ENCODE peak calls at places on chromosomes 1 and 21, in nine cellular contexts. One of them, this sample, is unnamed.

GRCh38 chr1:21494196-21494595 is 15.0 kb upstream of the ALPL start:
- DNase-seq in astrocyte: no peak
- DNase-seq in adrenal gland: no peak
- DNase-seq in uterus: no peak
- DNase-seq in left ventricle myocardium inferior: no peak
- DNase-seq in HL-60: no peak
- DNase-seq in tibial nerve: no peak
- DNase-seq in AG04449: no peak
- DNase-seq in A549: no peak
- DNase-seq in this sample: no peak

GRCh38 chr1:34845131-34845901 is 14.2 kb downstream of the SMIM12 start:
- DNase-seq in A549: no peak
- DNase-seq in HL-60: no peak
- DNase-seq in uterus: no peak
- DNase-seq in astrocyte: no peak
- DNase-seq in left ventricle myocardium inferior: no peak
- DNase-seq in AG04449: no peak
- DNase-seq in adrenal gland: no peak
- DNase-seq in tibial nerve: no peak
- DNase-seq in this sample: no peak

GRCh38 chr21:42653492-42654061 is at the start of gene PDE9A:
- DNase-seq in AG04449: no peak
- DNase-seq in left ventricle myocardium inferior: no peak
- DNase-seq in HL-60: no peak
- DNase-seq in uterus: peak
- DNase-seq in tibial nerve: no peak
- DNase-seq in A549: no peak
- DNase-seq in astrocyte: no peak
- DNase-seq in adrenal gland: peak
- DNase-seq in this sample: peak

GRCh38 chr21:45655071-45655470 is 11.5 kb downstream of the PCBP3 start:
- DNase-seq in A549: no peak
- DNase-seq in uterus: no peak
- DNase-seq in adrenal gland: no peak
- DNase-seq in tibial nerve: no peak
- DNase-seq in left ventricle myocardium inferior: no peak
- DNase-seq in HL-60: no peak
- DNase-seq in AG04449: no peak
- DNase-seq in astrocyte: peak
- DNase-seq in this sample: no peak

GRCh38 chr1:193479187-193479586 is 292.8 kb upstream of the B3GALT2 start:
- DNase-seq in HL-60: peak
- DNase-seq in A549: no peak
- DNase-seq in tibial nerve: no peak
- DNase-seq in AG04449: no peak
- DNase-seq in left ventricle myocardium inferior: no peak
- DNase-seq in astrocyte: no peak
- DNase-seq in adrenal gland: no peak
- DNase-seq in uterus: no peak
- DNase-seq in this sample: peak

GRCh38 chr1:37930246-37931142 is 16.4 kb downstream of the INPP5B start:
- DNase-seq in HL-60: peak
- DNase-seq in A549: no peak
- DNase-seq in adrenal gland: no peak
- DNase-seq in left ventricle myocardium inferior: peak
- DNase-seq in uterus: no peak
- DNase-seq in AG04449: no peak
- DNase-seq in astrocyte: no peak
- DNase-seq in tibial nerve: no peak
- DNase-seq in this sample: no peak

GRCh38 chr1:196723325-196724185 is 51.1 kb upstream of the CFHR3 start:
- DNase-seq in astrocyte: no peak
- DNase-seq in adrenal gland: no peak
- DNase-seq in AG04449: no peak
- DNase-seq in tibial nerve: peak
- DNase-seq in A549: peak
- DNase-seq in left ventricle myocardium inferior: no peak
- DNase-seq in HL-60: peak
- DNase-seq in uterus: no peak
- DNase-seq in this sample: peak

GRCh38 chr1:209728466-209728865 is 23.8 kb downstream of the HSD11B1 start:
- DNase-seq in HL-60: no peak
- DNase-seq in adrenal gland: no peak
- DNase-seq in uterus: no peak
- DNase-seq in tibial nerve: no peak
- DNase-seq in AG04449: no peak
- DNase-seq in astrocyte: no peak
- DNase-seq in left ventricle myocardium inferior: peak
- DNase-seq in A549: no peak
- DNase-seq in this sample: no peak

GRCh38 chr1:112540395-112540794 is 31.6 kb downstream of the WNT2B start:
- DNase-seq in A549: no peak
- DNase-seq in left ventricle myocardium inferior: no peak
- DNase-seq in AG04449: no peak
- DNase-seq in HL-60: no peak
- DNase-seq in adrenal gland: no peak
- DNase-seq in tibial nerve: no peak
- DNase-seq in astrocyte: peak
- DNase-seq in uterus: no peak
- DNase-seq in this sample: no peak

GRCh38 chr1:218943371-218943770 is 230.3 kb upstream of the LYPLAL1 start:
- DNase-seq in HL-60: no peak
- DNase-seq in AG04449: no peak
- DNase-seq in uterus: no peak
- DNase-seq in left ventricle myocardium inferior: no peak
- DNase-seq in astrocyte: no peak
- DNase-seq in A549: no peak
- DNase-seq in adrenal gland: no peak
- DNase-seq in tibial nerve: no peak
- DNase-seq in this sample: no peak

GRCh38 chr1:117636637-117637425 is 31.0 kb downstream of the TENT5C start:
- DNase-seq in astrocyte: no peak
- DNase-seq in A549: no peak
- DNase-seq in tibial nerve: no peak
- DNase-seq in uterus: no peak
- DNase-seq in adrenal gland: no peak
- DNase-seq in AG04449: no peak
- DNase-seq in HL-60: no peak
- DNase-seq in left ventricle myocardium inferior: no peak
- DNase-seq in this sample: no peak

GRCh38 chr21:45363921-45364463 is 41.0 kb upstream of the COL18A1 start:
- DNase-seq in adrenal gland: peak
- DNase-seq in AG04449: peak
- DNase-seq in A549: peak
- DNase-seq in left ventricle myocardium inferior: peak
- DNase-seq in astrocyte: peak
- DNase-seq in tibial nerve: peak
- DNase-seq in uterus: peak
- DNase-seq in HL-60: peak
- DNase-seq in this sample: peak

GRCh38 chr1:93629101-93630059 is 52.3 kb downstream of the BCAR3 start:
- DNase-seq in astrocyte: peak
- DNase-seq in adrenal gland: peak
- DNase-seq in uterus: peak
- DNase-seq in tibial nerve: peak
- DNase-seq in AG04449: no peak
- DNase-seq in HL-60: peak
- DNase-seq in left ventricle myocardium inferior: no peak
- DNase-seq in A549: peak
- DNase-seq in this sample: peak

DNA sequence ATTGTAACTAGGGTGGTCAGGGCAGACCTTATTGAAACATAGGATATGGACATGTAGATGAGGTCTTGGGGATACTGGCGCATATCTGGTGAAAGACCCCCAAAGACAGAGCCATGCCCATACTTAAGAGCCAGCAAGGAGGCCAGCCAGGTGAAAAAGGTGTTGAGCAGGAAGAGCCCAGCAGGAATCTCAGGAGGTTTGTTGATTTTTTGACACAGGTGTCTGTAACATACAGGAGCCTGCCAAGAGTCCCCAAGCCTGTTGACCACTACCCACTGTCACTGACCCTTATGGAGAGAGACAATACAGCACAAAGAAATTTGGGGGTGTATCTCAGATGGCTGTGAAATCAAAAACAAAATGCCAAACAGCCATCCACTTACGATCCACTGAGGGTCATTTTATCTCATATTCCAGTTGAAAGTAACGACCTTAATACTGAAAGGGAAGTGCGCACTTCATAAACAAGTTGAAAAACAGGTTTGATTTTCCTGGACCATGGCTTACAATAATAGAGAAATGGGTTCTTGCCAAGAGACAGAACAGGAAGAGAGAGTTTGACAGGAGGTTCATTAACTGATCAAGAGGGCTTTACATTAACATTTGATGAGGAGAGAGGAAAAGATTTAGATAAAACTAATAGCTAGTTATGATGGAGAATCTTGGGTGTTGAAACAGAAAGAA is 163.6 kb downstream of the GLUL start:
- DNase-seq in HL-60: no peak
- DNase-seq in astrocyte: no peak
- DNase-seq in AG04449: no peak
- DNase-seq in left ventricle myocardium inferior: no peak
- DNase-seq in tibial nerve: no peak
- DNase-seq in adrenal gland: no peak
- DNase-seq in A549: no peak
- DNase-seq in uterus: no peak
- DNase-seq in this sample: peak
- H3K4me3 ChIP-seq in HL-60: no peak
- H3K4me3 ChIP-seq in astrocyte: no peak
- H3K4me3 ChIP-seq in AG04449: no peak
- H3K4me3 ChIP-seq in left ventricle myocardium inferior: no peak
- H3K4me3 ChIP-seq in tibial nerve: no peak
- H3K4me3 ChIP-seq in adrenal gland: no peak
- H3K4me3 ChIP-seq in A549: no peak
- H3K4me3 ChIP-seq in uterus: no peak
- H3K4me3 ChIP-seq in this sample: no peak

DNA sequence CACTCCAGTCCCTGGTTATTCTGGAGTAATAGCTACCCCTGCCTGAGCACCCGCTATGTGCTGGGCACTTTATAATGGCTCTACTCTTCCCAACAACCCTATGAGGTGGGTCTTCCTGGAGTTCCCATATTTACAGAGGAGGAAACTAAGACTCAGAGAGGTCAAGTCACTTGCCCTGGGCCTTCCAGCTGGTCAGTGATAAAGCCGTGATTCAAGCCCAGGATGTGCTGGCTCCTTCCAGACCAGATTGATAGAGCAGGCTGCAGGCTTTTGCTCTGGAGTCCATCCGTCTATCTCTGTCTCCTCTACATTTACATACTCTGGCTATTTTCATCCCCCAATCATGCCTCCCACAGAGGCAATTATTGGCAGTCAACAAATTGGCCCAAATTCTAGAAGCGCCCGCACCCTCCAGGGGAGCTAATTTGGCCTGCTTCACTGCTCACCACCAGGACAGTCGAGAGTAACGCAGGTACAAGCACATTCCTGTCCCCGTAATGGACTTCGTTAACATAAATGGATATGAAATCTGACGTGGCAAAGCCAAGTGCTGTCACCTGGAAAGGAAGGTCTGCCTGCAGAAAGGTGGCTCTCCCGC is 39.8 kb upstream of the SELENON start:
- DNase-seq in tibial nerve: no peak
- DNase-seq in adrenal gland: no peak
- DNase-seq in HL-60: no peak
- DNase-seq in A549: no peak
- DNase-seq in uterus: no peak
- DNase-seq in left ventricle myocardium inferior: no peak
- DNase-seq in astrocyte: no peak
- DNase-seq in AG04449: no peak
- DNase-seq in this sample: no peak
- H3K4me3 ChIP-seq in tibial nerve: no peak
- H3K4me3 ChIP-seq in adrenal gland: no peak
- H3K4me3 ChIP-seq in HL-60: no peak
- H3K4me3 ChIP-seq in A549: no peak
- H3K4me3 ChIP-seq in uterus: no peak
- H3K4me3 ChIP-seq in left ventricle myocardium inferior: no peak
- H3K4me3 ChIP-seq in astrocyte: no peak
- H3K4me3 ChIP-seq in AG04449: no peak
- H3K4me3 ChIP-seq in this sample: no peak

GRCh38 chr1:109371271-109371739 is 26.4 kb downstream of the SORT1 start:
- DNase-seq in AG04449: no peak
- DNase-seq in left ventricle myocardium inferior: no peak
- DNase-seq in adrenal gland: no peak
- DNase-seq in tibial nerve: peak
- DNase-seq in astrocyte: peak
- DNase-seq in A549: no peak
- DNase-seq in uterus: peak
- DNase-seq in HL-60: peak
- DNase-seq in this sample: no peak
- H3K4me3 ChIP-seq in AG04449: peak
- H3K4me3 ChIP-seq in left ventricle myocardium inferior: peak
- H3K4me3 ChIP-seq in adrenal gland: no peak
- H3K4me3 ChIP-seq in tibial nerve: no peak
- H3K4me3 ChIP-seq in astrocyte: peak
- H3K4me3 ChIP-seq in A549: no peak
- H3K4me3 ChIP-seq in uterus: peak
- H3K4me3 ChIP-seq in HL-60: no peak
- H3K4me3 ChIP-seq in this sample: no peak

GRCh38 chr1:56819393-56819899 is at the start of gene FYB2:
- DNase-seq in adrenal gland: no peak
- DNase-seq in HL-60: no peak
- DNase-seq in tibial nerve: no peak
- DNase-seq in uterus: no peak
- DNase-seq in astrocyte: no peak
- DNase-seq in A549: no peak
- DNase-seq in AG04449: no peak
- DNase-seq in left ventricle myocardium inferior: peak
- DNase-seq in this sample: peak

GRCh38 chr1:56817716-56818463 is 1.3 kb downstream of the FYB2 start:
- DNase-seq in left ventricle myocardium inferior: no peak
- DNase-seq in uterus: no peak
- DNase-seq in tibial nerve: no peak
- DNase-seq in AG04449: no peak
- DNase-seq in adrenal gland: no peak
- DNase-seq in A549: no peak
- DNase-seq in astrocyte: no peak
- DNase-seq in HL-60: no peak
- DNase-seq in this sample: no peak

GRCh38 chr1:56814205-56814604 is 5.0 kb downstream of the FYB2 start:
- DNase-seq in uterus: no peak
- DNase-seq in adrenal gland: no peak
- DNase-seq in A549: no peak
- DNase-seq in HL-60: no peak
- DNase-seq in left ventricle myocardium inferior: no peak
- DNase-seq in astrocyte: no peak
- DNase-seq in tibial nerve: no peak
- DNase-seq in AG04449: no peak
- DNase-seq in this sample: no peak

GRCh38 chr1:56816264-56816663 is 2.9 kb downstream of the FYB2 start:
- DNase-seq in A549: no peak
- DNase-seq in HL-60: no peak
- DNase-seq in left ventricle myocardium inferior: no peak
- DNase-seq in astrocyte: no peak
- DNase-seq in AG04449: no peak
- DNase-seq in uterus: no peak
- DNase-seq in adrenal gland: no peak
- DNase-seq in tibial nerve: no peak
- DNase-seq in this sample: no peak

DNA sequence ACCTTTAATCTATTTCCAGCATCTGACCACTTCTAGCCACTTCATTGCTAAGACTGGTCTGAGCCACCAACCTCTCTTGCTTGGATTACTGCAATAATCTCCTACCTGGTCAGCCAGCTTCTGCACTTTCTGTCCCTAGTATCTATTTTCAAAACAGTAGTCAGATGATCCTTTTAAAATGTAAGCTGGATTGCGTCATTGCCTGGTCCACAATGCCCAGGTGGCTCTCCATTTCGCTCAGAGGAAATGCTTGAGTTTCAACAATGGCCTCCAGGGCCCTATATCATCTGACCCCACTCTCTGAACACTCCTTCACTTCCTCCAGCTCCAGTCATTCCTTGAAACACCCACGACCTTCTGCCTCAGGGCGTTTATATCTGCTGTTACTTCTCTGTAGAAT is 2.3 kb downstream of the FYB2 start:
- DNase-seq in adrenal gland: no peak
- DNase-seq in left ventricle myocardium inferior: no peak
- DNase-seq in HL-60: no peak
- DNase-seq in AG04449: no peak
- DNase-seq in uterus: no peak
- DNase-seq in A549: no peak
- DNase-seq in astrocyte: no peak
- DNase-seq in tibial nerve: no peak
- DNase-seq in this sample: no peak
- H3K4me3 ChIP-seq in adrenal gland: no peak
- H3K4me3 ChIP-seq in left ventricle myocardium inferior: peak
- H3K4me3 ChIP-seq in HL-60: no peak
- H3K4me3 ChIP-seq in AG04449: no peak
- H3K4me3 ChIP-seq in uterus: no peak
- H3K4me3 ChIP-seq in A549: no peak
- H3K4me3 ChIP-seq in astrocyte: no peak
- H3K4me3 ChIP-seq in tibial nerve: no peak
- H3K4me3 ChIP-seq in this sample: no peak

This sample was measured in small intestine.